ENCODE peak calls at places on chromosome 11, in seven cellular contexts. One of them, this sample, is unnamed.

GRCh38 chr11:111846640-111847039 is 24.7 kb downstream of the ALG9 start:
- DNase-seq in astrocyte of the spinal cord: peak; percentile 62
- DNase-seq in pancreas: no peak
- DNase-seq in WTC11: no peak
- DNase-seq in sigmoid colon: no peak
- DNase-seq in Calu3: no peak
- DNase-seq in lower leg skin: no peak
- DNase-seq in this sample: no peak

GRCh38 chr11:70282012-70282411 is 11.5 kb downstream of the PPFIA1 start:
- DNase-seq in astrocyte of the spinal cord: no peak
- DNase-seq in pancreas: no peak
- DNase-seq in WTC11: no peak
- DNase-seq in sigmoid colon: no peak
- DNase-seq in Calu3: no peak
- DNase-seq in lower leg skin: no peak
- DNase-seq in this sample: no peak

GRCh38 chr11:71451596-71452353 is 1.2 kb upstream of the NADSYN1 start:
- DNase-seq in astrocyte of the spinal cord: no peak
- DNase-seq in pancreas: peak; percentile 41
- DNase-seq in WTC11: peak; percentile 62
- DNase-seq in sigmoid colon: peak; percentile 56
- DNase-seq in Calu3: peak; percentile 43
- DNase-seq in lower leg skin: no peak
- DNase-seq in this sample: no peak

GRCh38 chr11:102467080-102467708 is 14.6 kb upstream of the TMEM123 start:
- DNase-seq in astrocyte of the spinal cord: no peak
- DNase-seq in pancreas: no peak
- DNase-seq in WTC11: no peak
- DNase-seq in sigmoid colon: no peak
- DNase-seq in Calu3: no peak
- DNase-seq in lower leg skin: no peak
- DNase-seq in this sample: no peak

GRCh38 chr11:36110698-36111410 is 167.0 kb downstream of the LDLRAD3 start:
- DNase-seq in astrocyte of the spinal cord: no peak
- DNase-seq in pancreas: no peak
- DNase-seq in WTC11: no peak
- DNase-seq in sigmoid colon: no peak
- DNase-seq in Calu3: no peak
- DNase-seq in lower leg skin: no peak
- DNase-seq in this sample: no peak

GRCh38 chr11:75955443-75955842 is 140.4 kb downstream of the UVRAG start:
- DNase-seq in astrocyte of the spinal cord: no peak
- DNase-seq in pancreas: no peak
- DNase-seq in WTC11: no peak
- DNase-seq in sigmoid colon: no peak
- DNase-seq in Calu3: no peak
- DNase-seq in lower leg skin: no peak
- DNase-seq in this sample: no peak

GRCh38 chr11:118175031-118175531 is 1.4 kb downstream of the SCN2B start:
- DNase-seq in astrocyte of the spinal cord: no peak
- DNase-seq in pancreas: no peak
- DNase-seq in WTC11: no peak
- DNase-seq in sigmoid colon: no peak
- DNase-seq in Calu3: no peak
- DNase-seq in lower leg skin: no peak
- DNase-seq in this sample: no peak

GRCh38 chr11:6433998-6434650 is 6.7 kb downstream of the HPX start:
- DNase-seq in astrocyte of the spinal cord: no peak
- DNase-seq in pancreas: no peak
- DNase-seq in WTC11: no peak
- DNase-seq in sigmoid colon: no peak
- DNase-seq in Calu3: no peak
- DNase-seq in lower leg skin: no peak
- DNase-seq in this sample: no peak

GRCh38 chr11:69562816-69563215 is 78.1 kb upstream of the CCND1 start:
- DNase-seq in astrocyte of the spinal cord: no peak
- DNase-seq in pancreas: no peak
- DNase-seq in WTC11: no peak
- DNase-seq in sigmoid colon: peak; percentile 37
- DNase-seq in Calu3: no peak
- DNase-seq in lower leg skin: no peak
- DNase-seq in this sample: no peak

GRCh38 chr11:69370984-69371709 is 77.2 kb downstream of the MYEOV start:
- DNase-seq in astrocyte of the spinal cord: no peak
- DNase-seq in pancreas: no peak
- DNase-seq in WTC11: no peak
- DNase-seq in sigmoid colon: peak; percentile 48
- DNase-seq in Calu3: no peak
- DNase-seq in lower leg skin: no peak
- DNase-seq in this sample: no peak

GRCh38 chr11:47010192-47010591 is 73.6 kb downstream of the CSTPP1 start:
- DNase-seq in astrocyte of the spinal cord: no peak
- DNase-seq in pancreas: no peak
- DNase-seq in WTC11: no peak
- DNase-seq in sigmoid colon: no peak
- DNase-seq in Calu3: no peak
- DNase-seq in lower leg skin: no peak
- DNase-seq in this sample: no peak

GRCh38 chr11:117832511-117832910 is 8.0 kb upstream of the FXYD2 start:
- DNase-seq in astrocyte of the spinal cord: no peak
- DNase-seq in pancreas: no peak
- DNase-seq in WTC11: no peak
- DNase-seq in sigmoid colon: peak; percentile 39
- DNase-seq in Calu3: no peak
- DNase-seq in lower leg skin: no peak
- DNase-seq in this sample: no peak

GRCh38 chr11:113567097-113567496 is 91.9 kb upstream of the DRD2 start:
- DNase-seq in astrocyte of the spinal cord: no peak
- DNase-seq in pancreas: no peak
- DNase-seq in WTC11: no peak
- DNase-seq in sigmoid colon: no peak
- DNase-seq in Calu3: no peak
- DNase-seq in lower leg skin: no peak
- DNase-seq in this sample: no peak

GRCh38 chr11:94809251-94809650 is 41.1 kb downstream of the AMOTL1 start:
- DNase-seq in astrocyte of the spinal cord: no peak
- DNase-seq in pancreas: no peak
- DNase-seq in WTC11: no peak
- DNase-seq in sigmoid colon: no peak
- DNase-seq in Calu3: no peak
- DNase-seq in lower leg skin: peak; percentile 4
- DNase-seq in this sample: no peak

GRCh38 chr11:65551572-65552398 is 6.4 kb downstream of the LTBP3 start:
- DNase-seq in astrocyte of the spinal cord: no peak
- DNase-seq in pancreas: peak; percentile 81
- DNase-seq in WTC11: peak; percentile 89
- DNase-seq in sigmoid colon: no peak
- DNase-seq in Calu3: peak; percentile 82
- DNase-seq in lower leg skin: no peak
- DNase-seq in this sample: no peak

GRCh38 chr11:10537587-10537986 is 3.4 kb downstream of the RNF141 start:
- DNase-seq in astrocyte of the spinal cord: no peak
- DNase-seq in pancreas: no peak
- DNase-seq in WTC11: no peak
- DNase-seq in sigmoid colon: no peak
- DNase-seq in Calu3: no peak
- DNase-seq in lower leg skin: no peak
- DNase-seq in this sample: no peak

GRCh38 chr11:75271730-75272129 is 31.2 kb downstream of the TPBGL start:
- DNase-seq in astrocyte of the spinal cord: no peak
- DNase-seq in pancreas: no peak
- DNase-seq in WTC11: no peak
- DNase-seq in sigmoid colon: peak; percentile 53
- DNase-seq in Calu3: no peak
- DNase-seq in lower leg skin: no peak
- DNase-seq in this sample: no peak

GRCh38 chr11:114762437-114762836 is 84.1 kb downstream of the NXPE2 start:
- DNase-seq in astrocyte of the spinal cord: peak; percentile 62
- DNase-seq in pancreas: peak; percentile 29
- DNase-seq in WTC11: peak; percentile 76
- DNase-seq in sigmoid colon: peak; percentile 80
- DNase-seq in Calu3: peak; percentile 44
- DNase-seq in lower leg skin: peak; percentile 44
- DNase-seq in this sample: no peak

GRCh38 chr11:43944761-43945311 is 2.4 kb downstream of the C11orf96 start:
- DNase-seq in astrocyte of the spinal cord: no peak
- DNase-seq in pancreas: peak; percentile 39
- DNase-seq in WTC11: peak; percentile 92
- DNase-seq in sigmoid colon: peak; percentile 86
- DNase-seq in Calu3: peak; percentile 90
- DNase-seq in lower leg skin: no peak
- DNase-seq in this sample: peak; percentile 81

GRCh38 chr11:117809236-117810055 is 12.4 kb upstream of the DSCAML1 start:
- DNase-seq in astrocyte of the spinal cord: peak; percentile 20
- DNase-seq in pancreas: no peak
- DNase-seq in WTC11: peak; percentile 74
- DNase-seq in sigmoid colon: peak; percentile 88
- DNase-seq in Calu3: peak; percentile 70
- DNase-seq in lower leg skin: peak; percentile 53
- DNase-seq in this sample: no peak

GRCh38 chr11:102539567-102539966 is 9.0 kb upstream of the MMP7 start:
- DNase-seq in astrocyte of the spinal cord: no peak
- DNase-seq in pancreas: no peak
- DNase-seq in WTC11: no peak
- DNase-seq in sigmoid colon: no peak
- DNase-seq in Calu3: no peak
- DNase-seq in lower leg skin: no peak
- DNase-seq in this sample: no peak

GRCh38 chr11:61959026-61959608 is 8.3 kb downstream of the FTH1 start:
- DNase-seq in astrocyte of the spinal cord: no peak
- DNase-seq in pancreas: no peak
- DNase-seq in WTC11: peak; percentile 4
- DNase-seq in sigmoid colon: no peak
- DNase-seq in Calu3: no peak
- DNase-seq in lower leg skin: peak; percentile 11
- DNase-seq in this sample: no peak

GRCh38 chr11:90434858-90435257 is 212.0 kb upstream of the CHORDC1 start:
- DNase-seq in astrocyte of the spinal cord: no peak
- DNase-seq in pancreas: no peak
- DNase-seq in WTC11: no peak
- DNase-seq in sigmoid colon: no peak
- DNase-seq in Calu3: peak; percentile 27
- DNase-seq in lower leg skin: no peak
- DNase-seq in this sample: no peak

GRCh38 chr11:61657566-61657965 is 22.6 kb upstream of the DAGLA start:
- DNase-seq in astrocyte of the spinal cord: no peak
- DNase-seq in pancreas: peak; percentile 65
- DNase-seq in WTC11: no peak
- DNase-seq in sigmoid colon: no peak
- DNase-seq in Calu3: peak; percentile 56
- DNase-seq in lower leg skin: no peak
- DNase-seq in this sample: no peak

GRCh38 chr11:69309800-69310280 is 15.9 kb downstream of the MYEOV start:
- DNase-seq in astrocyte of the spinal cord: peak; percentile 32
- DNase-seq in pancreas: no peak
- DNase-seq in WTC11: no peak
- DNase-seq in sigmoid colon: peak; percentile 40
- DNase-seq in Calu3: no peak
- DNase-seq in lower leg skin: no peak
- DNase-seq in this sample: no peak

GRCh38 chr11:26457660-26458059 is 114.4 kb downstream of the MUC15 start:
- DNase-seq in astrocyte of the spinal cord: no peak
- DNase-seq in pancreas: no peak
- DNase-seq in WTC11: no peak
- DNase-seq in sigmoid colon: no peak
- DNase-seq in Calu3: no peak
- DNase-seq in lower leg skin: no peak
- DNase-seq in this sample: no peak
- TF ChIP-seq CTCF in astrocyte of the spinal cord: no peak
- TF ChIP-seq CTCF in pancreas: no peak
- TF ChIP-seq CTCF in WTC11: no peak
- TF ChIP-seq CTCF in sigmoid colon: no peak
- TF ChIP-seq CTCF in Calu3: no peak
- TF ChIP-seq CTCF in lower leg skin: no peak
- TF ChIP-seq CTCF in this sample: no peak

GRCh38 chr11:77214557-77214956 is 86.5 kb downstream of the MYO7A start:
- DNase-seq in astrocyte of the spinal cord: no peak
- DNase-seq in pancreas: no peak
- DNase-seq in WTC11: no peak
- DNase-seq in sigmoid colon: no peak
- DNase-seq in Calu3: no peak
- DNase-seq in lower leg skin: no peak
- DNase-seq in this sample: no peak
- TF ChIP-seq CTCF in astrocyte of the spinal cord: no peak
- TF ChIP-seq CTCF in pancreas: no peak
- TF ChIP-seq CTCF in WTC11: no peak
- TF ChIP-seq CTCF in sigmoid colon: no peak
- TF ChIP-seq CTCF in Calu3: no peak
- TF ChIP-seq CTCF in lower leg skin: no peak
- TF ChIP-seq CTCF in this sample: no peak

GRCh38 chr11:18384157-18384641 is 10.2 kb upstream of the LDHA start:
- DNase-seq in astrocyte of the spinal cord: peak; percentile 94
- DNase-seq in pancreas: peak; percentile 54
- DNase-seq in WTC11: no peak
- DNase-seq in sigmoid colon: peak; percentile 90
- DNase-seq in Calu3: peak; percentile 66
- DNase-seq in lower leg skin: peak; percentile 77
- DNase-seq in this sample: no peak

GRCh38 chr11:18379201-18379600 is 15.2 kb upstream of the LDHA start:
- DNase-seq in astrocyte of the spinal cord: no peak
- DNase-seq in pancreas: no peak
- DNase-seq in WTC11: no peak
- DNase-seq in sigmoid colon: no peak
- DNase-seq in Calu3: no peak
- DNase-seq in lower leg skin: no peak
- DNase-seq in this sample: no peak

GRCh38 chr11:18383388-18384156 is 10.8 kb upstream of the LDHA start:
- DNase-seq in astrocyte of the spinal cord: peak; percentile 97
- DNase-seq in pancreas: peak; percentile 43
- DNase-seq in WTC11: no peak
- DNase-seq in sigmoid colon: peak; percentile 93
- DNase-seq in Calu3: peak; percentile 78
- DNase-seq in lower leg skin: peak; percentile 94
- DNase-seq in this sample: no peak
- TF ChIP-seq CTCF in astrocyte of the spinal cord: no peak
- TF ChIP-seq CTCF in pancreas: no peak
- TF ChIP-seq CTCF in WTC11: no peak
- TF ChIP-seq CTCF in sigmoid colon: no peak
- TF ChIP-seq CTCF in Calu3: no peak
- TF ChIP-seq CTCF in lower leg skin: no peak
- TF ChIP-seq CTCF in this sample: no peak

DNA sequence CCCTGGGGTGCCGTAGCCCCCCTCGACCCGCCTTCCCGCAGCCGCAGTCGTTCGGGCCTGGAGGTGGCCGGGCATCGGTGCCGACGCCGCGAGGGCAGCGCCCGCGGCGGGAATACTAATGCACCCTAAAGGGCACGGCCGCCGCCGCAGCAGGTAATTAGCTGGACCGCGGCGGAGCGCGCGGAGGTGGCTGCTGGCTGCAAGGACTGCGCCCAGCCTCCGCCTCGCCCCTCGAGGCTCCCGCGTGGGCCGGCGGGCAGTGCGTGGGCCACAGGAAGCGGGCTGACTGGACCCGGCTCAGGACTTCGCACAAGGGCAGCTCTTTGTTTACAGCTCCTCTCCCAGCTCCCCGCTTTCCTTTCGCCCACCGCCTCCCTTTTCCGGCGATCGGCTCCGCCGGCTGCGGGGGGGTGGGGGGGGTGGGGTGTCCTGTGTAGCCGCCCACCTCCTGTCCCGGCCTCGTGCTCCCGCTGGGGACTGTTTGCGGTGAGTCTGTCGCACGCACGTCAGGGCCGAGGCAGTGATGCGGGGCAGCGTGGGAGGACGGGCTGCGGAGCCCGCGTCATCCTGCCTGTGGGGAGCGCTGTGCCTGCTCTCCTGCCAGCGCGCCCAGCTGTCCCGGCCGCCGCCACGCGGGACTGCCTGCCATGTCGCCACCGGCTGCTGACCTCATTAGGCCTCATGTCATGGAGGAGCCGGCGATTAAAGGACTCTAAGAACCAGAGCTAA is 53.2 kb downstream of the GRIK4 start:
- DNase-seq in astrocyte of the spinal cord: peak; percentile 25
- DNase-seq in pancreas: peak; percentile 9
- DNase-seq in WTC11: peak; percentile 38
- DNase-seq in sigmoid colon: no peak
- DNase-seq in Calu3: peak; percentile 20
- DNase-seq in lower leg skin: no peak
- DNase-seq in this sample: no peak
- TF ChIP-seq CTCF in astrocyte of the spinal cord: peak; percentile 35
- TF ChIP-seq CTCF in pancreas: no peak
- TF ChIP-seq CTCF in WTC11: no peak
- TF ChIP-seq CTCF in sigmoid colon: no peak
- TF ChIP-seq CTCF in Calu3: no peak
- TF ChIP-seq CTCF in lower leg skin: no peak
- TF ChIP-seq CTCF in this sample: peak; percentile 30

This sample was measured in type B pancreatic cell.